ENCODE peak calls at places on chromosome 5, in four cellular contexts. Y is HFF-Myc; F is activated CD8-positive, alpha-beta memory T cell treated with anti-CD3 and anti-CD28 coated beads, Interleukin-2, amount 50 U/mL, for 48 hours; K is T follicular helper cell. B is an unnamed sample.

GRCh38 chr5:92378961-92379611 is 996.0 kb upstream of the ARRDC3 start:
- DNase-seq in Y (no peak), F (no peak), K (no peak), B (no peak)

GRCh38 chr5:96826071-96826470 is 18.3 kb upstream of the ERAP1 start:
- DNase-seq in Y (no peak), K (no peak), F (no peak), B (no peak)

GRCh38 chr5:117473075-117473595 is 898.5 kb upstream of the SEMA6A start:
- DNase-seq in K (no peak), F (no peak), Y (no peak), B (no peak)

GRCh38 chr5:35341189-35341588 is 110.9 kb upstream of the PRLR start:
- DNase-seq in F (no peak), K (no peak), Y (no peak), B (no peak)

GRCh38 chr5:87034562-87034961 is 233.1 kb upstream of the RASA1 start:
- DNase-seq in K (no peak), F (no peak), Y (no peak), B (no peak)

GRCh38 chr5:109748545-109748944 is 58.8 kb downstream of the MAN2A1 start:
- DNase-seq in F (no peak), Y (no peak), K (no peak), B (no peak)

GRCh38 chr5:38163636-38164237 is 94.6 kb upstream of the EGFLAM start:
- DNase-seq in K (no peak), Y (no peak), F (no peak), B (no peak)

GRCh38 chr5:159917919-159918487 is 1.7 kb downstream of the ADRA1B start:
- DNase-seq in Y (no peak), K (no peak), F (no peak), B (no peak)

GRCh38 chr5:19886123-19886921 is 101.7 kb downstream of the CDH18 start:
- DNase-seq in F (no peak), K (no peak), Y (peak), B (no peak)

GRCh38 chr5:78597858-78598415 is 50.6 kb downstream of the LHFPL2 start:
- DNase-seq in F (no peak), K (no peak), Y (no peak), B (no peak)

GRCh38 chr5:96509313-96509712 is 76.3 kb upstream of the PCSK1 start:
- DNase-seq in K (no peak), F (no peak), Y (no peak), B (no peak)

GRCh38 chr5:176365663-176366574 is 632 bp downstream of the ARL10 start:
- DNase-seq in F (peak), Y (no peak), K (no peak), B (no peak)

GRCh38 chr5:34677428-34677827 is 21.3 kb downstream of the RAI14 start:
- DNase-seq in F (no peak), Y (no peak), K (no peak), B (no peak)

GRCh38 chr5:82749453-82749852 is 327.7 kb downstream of the TMEM167A start:
- DNase-seq in K (no peak), Y (no peak), F (no peak), B (no peak)

GRCh38 chr5:178256746-178257145 is 24.1 kb upstream of the PHYKPL start:
- DNase-seq in Y (no peak), K (no peak), F (no peak), B (no peak)

GRCh38 chr5:31935702-31936347 is 238.3 kb downstream of the GOLPH3 start:
- DNase-seq in K (no peak), F (no peak), Y (no peak), B (no peak)

GRCh38 chr5:160369990-160370712 is at the start of gene C1QTNF2:
- DNase-seq in K (no peak), Y (no peak), F (no peak), B (no peak)

GRCh38 chr5:73381587-73382411 is 66.8 kb downstream of the FOXD1 start:
- DNase-seq in F (no peak), Y (no peak), K (no peak), B (no peak)

GRCh38 chr5:168047043-168047668 is 244.3 kb upstream of the WWC1 start:
- DNase-seq in F (no peak), K (no peak), Y (no peak), B (no peak)

GRCh38 chr5:40796487-40796889 is 1.7 kb downstream of the PRKAA1 start:
- DNase-seq in F (no peak), Y (no peak), K (no peak), B (no peak)

GRCh38 chr5:36703245-36703860 is 96.9 kb downstream of the SLC1A3 start:
- DNase-seq in K (no peak), Y (no peak), F (no peak), B (no peak)

GRCh38 chr5:72066658-72067057 is 40.6 kb upstream of the MAP1B start:
- DNase-seq in K (no peak), Y (no peak), F (no peak), B (no peak)

GRCh38 chr5:143619038-143619437 is 192.9 kb upstream of the HMHB1 start:
- DNase-seq in F (no peak), K (no peak), Y (no peak), B (no peak)

GRCh38 chr5:55601209-55601618 is 66.5 kb upstream of the PLPP1 start:
- DNase-seq in K (no peak), F (no peak), Y (peak), B (no peak)

GRCh38 chr5:120151181-120151580 is 312.9 kb upstream of the PRR16 start:
- DNase-seq in Y (no peak), K (no peak), F (no peak), B (no peak)

GRCh38 chr5:173802670-173803165 is 85.4 kb upstream of the CPEB4 start:
- DNase-seq in Y (no peak), K (no peak), F (no peak), B (no peak)

GRCh38 chr5:173592050-173592669 is 24.3 kb downstream of the BOD1 start:
- DNase-seq in F (no peak), Y (no peak), K (no peak), B (no peak)

GRCh38 chr5:4226565-4226964 is 630.9 kb downstream of the IRX1 start:
- DNase-seq in F (no peak), K (no peak), Y (no peak), B (no peak)

GRCh38 chr5:32711693-32712462 is 757 bp downstream of the NPR3 start:
- DNase-seq in K (no peak), F (peak), Y (no peak), B (no peak)

GRCh38 chr5:652773-653350 is 40.3 kb downstream of the TPPP start:
- DNase-seq in F (no peak), Y (no peak), K (no peak), B (no peak)

GRCh38 chr5:154461531-154461930 is 15.7 kb downstream of the SAP30L start:
- DNase-seq in K (no peak), Y (no peak), F (no peak), B (no peak)

GRCh38 chr5:5645198-5645597 is 222.7 kb downstream of the ICE1 start:
- DNase-seq in K (no peak), Y (no peak), F (no peak), B (no peak)

GRCh38 chr5:55441954-55442353 is 92.8 kb downstream of the PLPP1 start:
- DNase-seq in Y (no peak), F (no peak), K (no peak), B (no peak)

GRCh38 chr5:143749581-143750204 is 62.3 kb upstream of the HMHB1 start:
- DNase-seq in Y (no peak), F (no peak), K (no peak), B (no peak)

GRCh38 chr5:132459983-132460834 is 30.4 kb downstream of the IRF1 start:
- DNase-seq in F (peak), Y (no peak), K (no peak), B (no peak)